ENCODE peak calls at places on chromosomes 13 and 19, in eight cellular contexts. F is breast epithelium, W is psoas muscle, K is mammary epithelial cell, T is H9, M is tibial artery, O is Panc1, R is Peyer's patch. Q is an unnamed sample.
A peak's percentile ranks its signal among the peaks of the same experiment; 100 is the strongest.

GRCh38 chr19:4829001-4829712 is 2.4 kb downstream of the TICAM1 start:
- DNase-seq in F (no peak), W (no peak), K (no peak), T (no peak), M (no peak), O (no peak), R (peak; percentile 79), Q (no peak)

GRCh38 chr13:79631260-79631659 is 150.3 kb downstream of the NDFIP2 start:
- DNase-seq in F (no peak), W (no peak), K (peak; percentile 97), T (no peak), M (no peak), O (peak; percentile 51), R (no peak), Q (no peak)

GRCh38 chr19:48644839-48645651 is 942 bp downstream of the CA11 start:
- DNase-seq in F (no peak), W (peak; percentile 86), K (peak; percentile 42), T (peak; percentile 82), M (peak; percentile 90), O (no peak), R (peak; percentile 63), Q (peak; percentile 57)

GRCh38 chr19:34573226-34573864 is 91.8 kb downstream of the WTIP start:
- DNase-seq in F (no peak), W (no peak), K (no peak), T (no peak), M (no peak), O (no peak), R (no peak), Q (no peak)

GRCh38 chr19:2043864-2044708 is 7.0 kb downstream of the MKNK2 start:
- DNase-seq in F (no peak), W (peak; percentile 83), K (no peak), T (peak; percentile 55), M (no peak), O (no peak), R (peak; percentile 54), Q (no peak)

GRCh38 chr13:47081246-47081645 is 184.4 kb upstream of the HTR2A start:
- DNase-seq in F (no peak), W (no peak), K (no peak), T (no peak), M (no peak), O (no peak), R (no peak), Q (no peak)

GRCh38 chr13:63435668-63436275 is 2020.1 kb upstream of the PCDH20 start:
- DNase-seq in F (no peak), W (no peak), K (peak; percentile 64), T (no peak), M (no peak), O (peak; percentile 18), R (no peak), Q (no peak)

GRCh38 chr19:11507370-11508078 is 1.9 kb upstream of the ZNF653 start:
- DNase-seq in F (no peak), W (no peak), K (no peak), T (no peak), M (no peak), O (no peak), R (no peak), Q (no peak)

GRCh38 chr13:87889241-87889640 is 218.1 kb downstream of the SLITRK5 start:
- DNase-seq in F (no peak), W (no peak), K (no peak), T (no peak), M (no peak), O (no peak), R (no peak), Q (no peak)

GRCh38 chr13:100214886-100215285 is 126.0 kb downstream of the PCCA start:
- DNase-seq in F (no peak), W (no peak), K (peak; percentile 64), T (no peak), M (no peak), O (no peak), R (no peak), Q (no peak)

GRCh38 chr19:8148410-8149231 is 771 bp downstream of the FBN3 start:
- DNase-seq in F (no peak), W (no peak), K (no peak), T (peak; percentile 94), M (no peak), O (no peak), R (no peak), Q (no peak)

GRCh38 chr19:40147693-40148347 is 43.4 kb upstream of the MAP3K10 start:
- DNase-seq in F (no peak), W (no peak), K (peak; percentile 82), T (no peak), M (peak; percentile 57), O (peak; percentile 100), R (no peak), Q (no peak)

GRCh38 chr19:47240996-47241918 is 10.3 kb upstream of the BBC3 start:
- DNase-seq in F (peak; percentile 78), W (peak; percentile 74), K (peak; percentile 87), T (peak; percentile 95), M (no peak), O (no peak), R (peak; percentile 76), Q (peak; percentile 25)

GRCh38 chr19:5641171-5641570 is 18.3 kb downstream of the SAFB start:
- DNase-seq in F (no peak), W (no peak), K (peak; percentile 42), T (no peak), M (no peak), O (no peak), R (no peak), Q (no peak)

GRCh38 chr13:97856001-97856675 is 97.3 kb upstream of the IPO5 start:
- DNase-seq in F (no peak), W (peak; percentile 80), K (no peak), T (no peak), M (peak; percentile 68), O (no peak), R (no peak), Q (peak; percentile 5)

DNA sequence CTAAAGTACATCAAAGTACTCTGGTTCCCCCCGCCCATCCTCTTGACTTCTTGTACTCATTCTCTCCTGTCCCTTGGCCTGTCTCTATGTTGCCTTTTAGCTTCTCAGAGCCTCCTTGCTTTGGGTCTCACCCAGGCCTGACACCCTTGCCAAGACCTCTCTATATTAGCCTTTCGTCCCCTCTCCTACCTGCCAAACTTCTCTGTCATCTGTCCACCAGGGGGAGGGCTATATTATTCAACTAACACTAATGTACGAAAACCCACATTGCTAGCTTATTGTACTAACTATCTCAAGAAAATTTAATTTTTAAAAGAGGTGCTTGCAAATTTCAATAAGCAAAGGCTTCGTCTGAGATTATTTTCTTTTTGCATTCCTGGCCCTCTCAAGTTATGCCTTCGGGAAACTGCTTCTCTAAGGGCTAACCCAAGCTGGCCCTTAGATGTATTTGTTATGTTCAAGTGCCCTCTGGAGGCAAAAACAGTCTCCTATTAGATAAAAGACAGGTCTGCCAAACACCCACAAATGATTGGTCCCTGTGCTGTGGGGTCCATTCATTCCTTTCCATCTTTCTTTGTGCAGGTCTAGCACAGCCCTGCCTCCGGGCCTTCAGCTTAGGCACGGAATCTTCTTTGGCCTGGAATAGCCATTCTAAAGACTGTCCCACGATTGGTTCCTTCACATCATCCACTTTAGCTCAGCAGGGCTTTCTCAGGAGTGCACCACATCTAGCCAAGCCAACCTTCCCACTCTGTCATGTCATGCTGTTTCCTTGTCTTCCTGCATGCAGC is 6.4 kb upstream of the MRPS31 start:
- DNase-seq in F (no peak), W (no peak), K (peak; percentile 47), T (peak; percentile 51), M (no peak), O (peak; percentile 46), R (no peak), Q (no peak)
- H3K27ac ChIP-seq in F (no peak overlapping the region), W (no peak overlapping the region), K (no peak overlapping the region), T (no peak overlapping the region), M (no peak overlapping the region), O (no peak overlapping the region), R (peak overlapping the region; percentile 65), Q (no peak overlapping the region)

GRCh38 chr13:99131410-99131809 is 69.2 kb upstream of the UBAC2 start:
- DNase-seq in F (no peak), W (no peak), K (no peak), T (no peak), M (no peak), O (no peak), R (no peak), Q (no peak)

GRCh38 chr13:99132295-99132835 is 68.3 kb upstream of the UBAC2 start:
- DNase-seq in F (no peak), W (no peak), K (no peak), T (no peak), M (no peak), O (no peak), R (no peak), Q (no peak)

GRCh38 chr13:99135591-99135990 is 65.1 kb upstream of the UBAC2 start:
- DNase-seq in F (no peak), W (no peak), K (no peak), T (no peak), M (no peak), O (no peak), R (no peak), Q (no peak)

GRCh38 chr13:99133848-99134247 is 66.8 kb upstream of the UBAC2 start:
- DNase-seq in F (no peak), W (no peak), K (no peak), T (no peak), M (no peak), O (no peak), R (no peak), Q (no peak)

GRCh38 chr13:99133230-99133629 is 67.4 kb upstream of the UBAC2 start:
- DNase-seq in F (no peak), W (no peak), K (no peak), T (no peak), M (no peak), O (no peak), R (no peak), Q (no peak)
- H3K27ac ChIP-seq in F (no peak overlapping the region), W (no peak overlapping the region), K (no peak overlapping the region), T (no peak overlapping the region), M (no peak overlapping the region), O (no peak overlapping the region), R (no peak overlapping the region), Q (no peak overlapping the region)

GRCh38 chr19:38898788-38899446 is 501 bp downstream of the SIRT2 start:
- DNase-seq in F (no peak), W (no peak), K (peak; percentile 31), T (no peak), M (no peak), O (no peak), R (no peak), Q (no peak)
- H3K27ac ChIP-seq in F (peak overlapping the region; percentile 94), W (peak overlapping the region; percentile 96), K (peak overlapping the region; percentile 96), T (no peak overlapping the region), M (peak overlapping the region; percentile 74), O (peak overlapping the region; percentile 66), R (peak overlapping the region; percentile 87), Q (peak overlapping the region; percentile 99)

DNA sequence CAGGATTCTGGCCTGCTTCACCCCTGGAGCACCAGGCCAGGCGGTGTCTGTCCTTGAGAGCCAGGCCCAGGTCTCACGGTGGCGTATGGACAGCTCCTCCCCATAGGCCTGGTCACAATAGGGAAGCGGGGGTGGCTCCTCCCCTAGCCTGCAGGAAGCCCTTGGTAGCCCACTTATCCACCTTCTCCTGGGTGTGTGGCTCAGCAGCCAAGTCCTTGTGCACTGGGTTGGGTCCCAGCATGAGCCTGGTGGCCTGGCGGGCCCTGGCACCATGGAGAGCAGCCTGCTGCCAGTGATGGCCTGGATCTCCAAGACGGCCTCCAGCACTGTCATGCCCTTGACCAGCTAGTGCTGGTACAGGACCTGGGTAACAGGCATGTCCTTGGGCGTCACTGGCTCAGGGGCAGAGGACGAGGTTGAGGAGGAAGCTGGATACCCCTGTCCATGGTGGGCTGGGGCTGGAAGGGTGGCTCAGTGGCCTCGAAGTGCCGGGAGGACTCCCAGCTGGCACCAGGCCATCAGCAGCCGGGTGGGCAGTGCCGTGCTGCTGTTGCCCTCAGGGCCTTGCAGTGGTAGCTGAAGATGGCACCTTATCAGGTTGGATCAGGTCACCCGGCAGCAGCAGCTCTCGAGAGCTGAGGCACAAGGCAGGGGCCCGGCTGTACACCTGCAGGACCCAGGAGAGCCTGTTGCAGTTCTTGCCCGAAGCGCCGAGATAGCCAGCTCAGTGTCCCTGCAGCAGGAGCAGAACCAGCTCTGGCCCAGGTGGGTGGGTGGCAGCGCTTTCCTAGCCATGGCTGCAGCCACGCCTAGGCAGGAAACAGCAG is 8.1 kb downstream of the ACP4 start:
- DNase-seq in F (no peak), W (no peak), K (no peak), T (no peak), M (no peak), O (no peak), R (no peak), Q (no peak)
- H3K27ac ChIP-seq in F (no peak overlapping the region), W (no peak overlapping the region), K (no peak overlapping the region), T (no peak overlapping the region), M (no peak overlapping the region), O (no peak overlapping the region), R (no peak overlapping the region), Q (no peak overlapping the region)